ENCODE peak calls at places on chromosomes 2 and 18, in nine cellular contexts. One of them, this sample, is unnamed.

GRCh38 chr2:29360016-29360784 is 245.0 kb downstream of the CLIP4 start:
- DNase-seq in stomach: no peak
- DNase-seq in CD8-positive, alpha-beta T cell: no peak
- DNase-seq in heart right ventricle: no peak
- DNase-seq in transverse colon: no peak
- DNase-seq in fibroblast of mammary gland: no peak
- DNase-seq in RWPE2: no peak
- DNase-seq in Caco-2: no peak
- DNase-seq in H9: no peak
- DNase-seq in this sample: no peak

GRCh38 chr18:48670751-48671560 is 132.1 kb downstream of the CTIF start:
- DNase-seq in stomach: no peak
- DNase-seq in CD8-positive, alpha-beta T cell: no peak
- DNase-seq in heart right ventricle: no peak
- DNase-seq in transverse colon: no peak
- DNase-seq in fibroblast of mammary gland: no peak
- DNase-seq in RWPE2: no peak
- DNase-seq in Caco-2: no peak
- DNase-seq in H9: no peak
- DNase-seq in this sample: no peak

GRCh38 chr18:78242307-78242643 is 737.3 kb upstream of the SALL3 start:
- DNase-seq in stomach: no peak
- DNase-seq in CD8-positive, alpha-beta T cell: no peak
- DNase-seq in heart right ventricle: no peak
- DNase-seq in transverse colon: peak
- DNase-seq in fibroblast of mammary gland: no peak
- DNase-seq in RWPE2: no peak
- DNase-seq in Caco-2: no peak
- DNase-seq in H9: no peak
- DNase-seq in this sample: no peak

GRCh38 chr18:28005164-28005563 is 171.8 kb downstream of the CDH2 start:
- DNase-seq in stomach: no peak
- DNase-seq in CD8-positive, alpha-beta T cell: no peak
- DNase-seq in heart right ventricle: no peak
- DNase-seq in transverse colon: no peak
- DNase-seq in fibroblast of mammary gland: no peak
- DNase-seq in RWPE2: no peak
- DNase-seq in Caco-2: no peak
- DNase-seq in H9: peak
- DNase-seq in this sample: no peak

GRCh38 chr2:75865702-75866101 is 155.0 kb upstream of the GCFC2 start:
- DNase-seq in stomach: no peak
- DNase-seq in CD8-positive, alpha-beta T cell: no peak
- DNase-seq in heart right ventricle: no peak
- DNase-seq in transverse colon: no peak
- DNase-seq in fibroblast of mammary gland: no peak
- DNase-seq in RWPE2: no peak
- DNase-seq in Caco-2: no peak
- DNase-seq in H9: no peak
- DNase-seq in this sample: no peak

GRCh38 chr2:85793584-85793983 is 39.8 kb downstream of the ATOH8 start:
- DNase-seq in stomach: no peak
- DNase-seq in CD8-positive, alpha-beta T cell: no peak
- DNase-seq in heart right ventricle: no peak
- DNase-seq in transverse colon: no peak
- DNase-seq in fibroblast of mammary gland: no peak
- DNase-seq in RWPE2: no peak
- DNase-seq in Caco-2: no peak
- DNase-seq in H9: no peak
- DNase-seq in this sample: no peak

GRCh38 chr2:206561962-206562361 is 80.3 kb upstream of the FAM237A start:
- DNase-seq in stomach: no peak
- DNase-seq in CD8-positive, alpha-beta T cell: no peak
- DNase-seq in heart right ventricle: no peak
- DNase-seq in transverse colon: no peak
- DNase-seq in fibroblast of mammary gland: peak
- DNase-seq in RWPE2: no peak
- DNase-seq in Caco-2: no peak
- DNase-seq in H9: no peak
- DNase-seq in this sample: no peak

GRCh38 chr2:109558076-109558882 is 55.5 kb downstream of the SEPTIN10 start:
- DNase-seq in stomach: peak
- DNase-seq in CD8-positive, alpha-beta T cell: no peak
- DNase-seq in heart right ventricle: no peak
- DNase-seq in transverse colon: peak
- DNase-seq in fibroblast of mammary gland: peak
- DNase-seq in RWPE2: no peak
- DNase-seq in Caco-2: peak
- DNase-seq in H9: no peak
- DNase-seq in this sample: peak

GRCh38 chr2:234048049-234048448 is 2.5 kb upstream of the SPP2 start:
- DNase-seq in stomach: no peak
- DNase-seq in CD8-positive, alpha-beta T cell: no peak
- DNase-seq in heart right ventricle: no peak
- DNase-seq in transverse colon: no peak
- DNase-seq in fibroblast of mammary gland: no peak
- DNase-seq in RWPE2: no peak
- DNase-seq in Caco-2: no peak
- DNase-seq in H9: no peak
- DNase-seq in this sample: no peak

GRCh38 chr2:230042195-230042594 is 26.5 kb downstream of the SLC16A14 start:
- DNase-seq in stomach: no peak
- DNase-seq in CD8-positive, alpha-beta T cell: no peak
- DNase-seq in heart right ventricle: no peak
- DNase-seq in transverse colon: no peak
- DNase-seq in fibroblast of mammary gland: peak
- DNase-seq in RWPE2: no peak
- DNase-seq in Caco-2: no peak
- DNase-seq in H9: no peak
- DNase-seq in this sample: no peak

GRCh38 chr2:177832611-177833133 is 239.9 kb downstream of the PDE11A start:
- DNase-seq in stomach: no peak
- DNase-seq in CD8-positive, alpha-beta T cell: no peak
- DNase-seq in heart right ventricle: no peak
- DNase-seq in transverse colon: no peak
- DNase-seq in fibroblast of mammary gland: no peak
- DNase-seq in RWPE2: no peak
- DNase-seq in Caco-2: no peak
- DNase-seq in H9: no peak
- DNase-seq in this sample: no peak

GRCh38 chr2:73856214-73856613 is 27.5 kb downstream of the STAMBP start:
- DNase-seq in stomach: no peak
- DNase-seq in CD8-positive, alpha-beta T cell: no peak
- DNase-seq in heart right ventricle: no peak
- DNase-seq in transverse colon: no peak
- DNase-seq in fibroblast of mammary gland: peak
- DNase-seq in RWPE2: no peak
- DNase-seq in Caco-2: no peak
- DNase-seq in H9: no peak
- DNase-seq in this sample: no peak

GRCh38 chr2:188659656-188660406 is 314.3 kb upstream of the COL3A1 start:
- DNase-seq in stomach: no peak
- DNase-seq in CD8-positive, alpha-beta T cell: no peak
- DNase-seq in heart right ventricle: no peak
- DNase-seq in transverse colon: no peak
- DNase-seq in fibroblast of mammary gland: peak
- DNase-seq in RWPE2: no peak
- DNase-seq in Caco-2: no peak
- DNase-seq in H9: no peak
- DNase-seq in this sample: no peak

GRCh38 chr2:241775223-241776177 is 1.1 kb upstream of the GAL3ST2 start:
- DNase-seq in stomach: no peak
- DNase-seq in CD8-positive, alpha-beta T cell: peak
- DNase-seq in heart right ventricle: no peak
- DNase-seq in transverse colon: no peak
- DNase-seq in fibroblast of mammary gland: no peak
- DNase-seq in RWPE2: peak
- DNase-seq in Caco-2: no peak
- DNase-seq in H9: no peak
- DNase-seq in this sample: peak

GRCh38 chr2:130798472-130799221 is 38.1 kb upstream of the ARHGEF4 start:
- DNase-seq in stomach: no peak
- DNase-seq in CD8-positive, alpha-beta T cell: no peak
- DNase-seq in heart right ventricle: peak
- DNase-seq in transverse colon: no peak
- DNase-seq in fibroblast of mammary gland: no peak
- DNase-seq in RWPE2: no peak
- DNase-seq in Caco-2: no peak
- DNase-seq in H9: peak
- DNase-seq in this sample: no peak

GRCh38 chr18:3466872-3467271 is 16.9 kb downstream of the TGIF1 start:
- DNase-seq in stomach: no peak
- DNase-seq in CD8-positive, alpha-beta T cell: no peak
- DNase-seq in heart right ventricle: no peak
- DNase-seq in transverse colon: no peak
- DNase-seq in fibroblast of mammary gland: no peak
- DNase-seq in RWPE2: no peak
- DNase-seq in Caco-2: no peak
- DNase-seq in H9: peak
- DNase-seq in this sample: no peak

GRCh38 chr18:57741273-57741672 is 61.8 kb downstream of the ATP8B1 start:
- DNase-seq in stomach: no peak
- DNase-seq in CD8-positive, alpha-beta T cell: no peak
- DNase-seq in heart right ventricle: no peak
- DNase-seq in transverse colon: no peak
- DNase-seq in fibroblast of mammary gland: peak
- DNase-seq in RWPE2: no peak
- DNase-seq in Caco-2: no peak
- DNase-seq in H9: no peak
- DNase-seq in this sample: no peak

GRCh38 chr2:178234648-178235047 is 40.3 kb downstream of the OSBPL6 start:
- DNase-seq in stomach: no peak
- DNase-seq in CD8-positive, alpha-beta T cell: no peak
- DNase-seq in heart right ventricle: no peak
- DNase-seq in transverse colon: no peak
- DNase-seq in fibroblast of mammary gland: peak
- DNase-seq in RWPE2: no peak
- DNase-seq in Caco-2: no peak
- DNase-seq in H9: no peak
- DNase-seq in this sample: no peak

DNA sequence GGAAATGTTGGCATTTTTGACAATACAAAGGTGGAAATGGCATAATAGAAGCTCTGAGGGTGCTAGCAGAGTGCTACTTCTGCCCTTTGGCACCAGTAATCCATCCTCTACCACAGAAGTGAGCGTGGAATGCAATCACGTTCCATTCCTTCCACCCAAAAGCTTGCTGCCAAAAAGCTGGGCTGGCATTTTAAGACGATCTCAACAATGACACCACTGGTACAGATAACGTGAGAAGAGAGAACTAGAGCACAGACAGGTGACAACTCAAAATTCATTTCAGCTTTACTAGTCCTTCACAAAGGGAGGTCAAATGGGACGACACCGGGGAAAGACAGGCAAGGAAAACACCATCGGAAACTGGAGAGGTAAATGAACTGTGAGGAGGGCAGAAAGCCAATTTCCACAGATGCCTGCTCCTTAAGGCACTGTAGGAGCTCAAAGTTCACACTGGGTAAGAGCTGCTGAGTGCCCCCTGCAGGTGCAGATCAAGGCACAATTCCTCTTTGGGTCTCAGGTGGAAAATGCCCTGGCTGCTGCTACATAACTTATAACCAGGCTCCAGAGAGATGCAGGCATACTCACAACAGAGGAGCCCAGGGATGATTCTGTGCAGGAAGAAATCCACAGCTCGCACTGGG is 50.7 kb upstream of the RNU4ATAC start:
- DNase-seq in stomach: peak
- DNase-seq in CD8-positive, alpha-beta T cell: no peak
- DNase-seq in heart right ventricle: no peak
- DNase-seq in transverse colon: peak
- DNase-seq in fibroblast of mammary gland: peak
- DNase-seq in RWPE2: no peak
- DNase-seq in Caco-2: no peak
- DNase-seq in H9: peak
- DNase-seq in this sample: peak
- TF ChIP-seq CTCF in stomach: no peak
- TF ChIP-seq CTCF in CD8-positive, alpha-beta T cell: no peak
- TF ChIP-seq CTCF in heart right ventricle: no peak
- TF ChIP-seq CTCF in transverse colon: peak
- TF ChIP-seq CTCF in fibroblast of mammary gland: no peak
- TF ChIP-seq CTCF in RWPE2: no peak
- TF ChIP-seq CTCF in Caco-2: peak
- TF ChIP-seq CTCF in H9: peak
- TF ChIP-seq CTCF in this sample: no peak

DNA sequence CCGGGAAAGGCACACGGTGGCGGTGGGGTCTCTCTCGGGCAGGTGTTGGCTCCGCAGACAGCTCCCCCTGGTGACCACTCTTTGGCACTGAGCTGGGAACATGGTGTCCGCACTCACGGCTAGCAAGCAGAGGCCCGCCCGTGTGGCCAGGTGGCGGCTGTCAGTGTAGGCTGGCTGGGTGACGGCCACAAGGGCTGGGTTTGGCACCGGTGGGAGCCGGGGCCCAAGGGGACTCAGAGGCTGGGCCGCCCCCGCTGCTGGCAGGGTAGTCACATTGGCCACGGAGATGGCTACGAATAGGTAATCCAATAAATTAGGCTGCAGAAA is 1071.7 kb downstream of the RPIA start:
- DNase-seq in stomach: peak
- DNase-seq in CD8-positive, alpha-beta T cell: no peak
- DNase-seq in heart right ventricle: peak
- DNase-seq in transverse colon: no peak
- DNase-seq in fibroblast of mammary gland: no peak
- DNase-seq in RWPE2: peak
- DNase-seq in Caco-2: peak
- DNase-seq in H9: no peak
- DNase-seq in this sample: peak
- TF ChIP-seq CTCF in stomach: no peak
- TF ChIP-seq CTCF in CD8-positive, alpha-beta T cell: no peak
- TF ChIP-seq CTCF in heart right ventricle: no peak
- TF ChIP-seq CTCF in transverse colon: no peak
- TF ChIP-seq CTCF in fibroblast of mammary gland: no peak
- TF ChIP-seq CTCF in RWPE2: no peak
- TF ChIP-seq CTCF in Caco-2: no peak
- TF ChIP-seq CTCF in H9: no peak
- TF ChIP-seq CTCF in this sample: no peak

DNA sequence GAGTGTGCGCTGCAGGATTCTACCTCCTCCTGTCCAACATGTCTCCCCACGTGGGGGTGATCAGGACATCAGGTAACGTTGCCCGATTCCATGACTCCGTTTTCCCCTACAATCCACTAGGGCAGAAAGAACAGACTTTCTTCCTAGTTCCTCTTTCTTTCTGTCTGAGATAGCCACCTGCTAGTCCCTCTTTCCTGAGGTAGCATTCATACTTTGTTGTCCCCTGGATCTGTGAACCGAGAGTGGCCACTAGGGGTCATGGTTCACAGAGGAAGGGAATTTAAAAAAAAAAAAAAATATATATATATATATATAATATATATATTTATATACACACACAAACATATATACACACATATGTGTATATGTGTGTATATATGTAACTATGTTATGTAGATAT is 210.0 kb upstream of the ZNF521 start:
- DNase-seq in stomach: no peak
- DNase-seq in CD8-positive, alpha-beta T cell: no peak
- DNase-seq in heart right ventricle: no peak
- DNase-seq in transverse colon: peak
- DNase-seq in fibroblast of mammary gland: peak
- DNase-seq in RWPE2: no peak
- DNase-seq in Caco-2: no peak
- DNase-seq in H9: no peak
- DNase-seq in this sample: no peak
- TF ChIP-seq CTCF in stomach: no peak
- TF ChIP-seq CTCF in CD8-positive, alpha-beta T cell: no peak
- TF ChIP-seq CTCF in heart right ventricle: no peak
- TF ChIP-seq CTCF in transverse colon: peak
- TF ChIP-seq CTCF in fibroblast of mammary gland: peak
- TF ChIP-seq CTCF in RWPE2: peak
- TF ChIP-seq CTCF in Caco-2: no peak
- TF ChIP-seq CTCF in H9: peak
- TF ChIP-seq CTCF in this sample: no peak

GRCh38 chr2:232328038-232328435 is 50.5 kb upstream of the ALPP start:
- DNase-seq in stomach: no peak
- DNase-seq in CD8-positive, alpha-beta T cell: no peak
- DNase-seq in heart right ventricle: no peak
- DNase-seq in transverse colon: no peak
- DNase-seq in fibroblast of mammary gland: no peak
- DNase-seq in RWPE2: peak
- DNase-seq in Caco-2: peak
- DNase-seq in H9: peak
- DNase-seq in this sample: no peak
- TF ChIP-seq CTCF in stomach: no peak
- TF ChIP-seq CTCF in CD8-positive, alpha-beta T cell: no peak
- TF ChIP-seq CTCF in heart right ventricle: no peak
- TF ChIP-seq CTCF in transverse colon: no peak
- TF ChIP-seq CTCF in fibroblast of mammary gland: no peak
- TF ChIP-seq CTCF in RWPE2: no peak
- TF ChIP-seq CTCF in Caco-2: no peak
- TF ChIP-seq CTCF in H9: no peak
- TF ChIP-seq CTCF in this sample: no peak

This sample was measured in mucosa of descending colon.